ENCODE peak calls at places on chromosomes 7 and 10, in six cellular contexts. E is astrocyte, N is ovary, C is fibroblast of villous mesenchyme, W is lung, K is A549. A is an unnamed sample.

GRCh38 chr10:94403034-94403822 is 887 bp downstream of the TBC1D12 start:
- DNase-seq in N (peak), W (peak), C (peak), K (peak), E (peak), A (no peak)

GRCh38 chr7:129843982-129844840 is 108.5 kb downstream of the UBE2H start:
- DNase-seq in C (peak), E (no peak), W (no peak), K (no peak), N (no peak), A (no peak)

GRCh38 chr10:75600833-75601232 is 169.4 kb downstream of the LRMDA start:
- DNase-seq in W (no peak), K (no peak), E (no peak), N (no peak), C (no peak), A (no peak)

GRCh38 chr10:28681345-28681763 is 4.0 kb downstream of the BAMBI start:
- DNase-seq in N (no peak), W (no peak), K (no peak), E (peak), C (no peak), A (no peak)

GRCh38 chr7:47088329-47089067 is 493.4 kb downstream of the TNS3 start:
- DNase-seq in C (peak), W (peak), K (peak), N (peak), E (peak), A (peak)

GRCh38 chr10:89025453-89025852 is 34.9 kb downstream of the FAS start:
- DNase-seq in C (no peak), E (no peak), N (no peak), W (no peak), K (no peak), A (no peak)

GRCh38 chr7:51246258-51247245 is 70.1 kb downstream of the COBL start:
- DNase-seq in K (no peak), N (peak), C (no peak), W (no peak), E (no peak), A (no peak)

GRCh38 chr7:100863406-100863950 is 3.7 kb upstream of the TRIP6 start:
- DNase-seq in C (no peak), N (no peak), K (no peak), E (peak), W (no peak), A (no peak)

GRCh38 chr7:132577206-132578049 is 1.2 kb upstream of the PLXNA4 start:
- DNase-seq in E (peak), W (peak), C (peak), N (peak), K (peak), A (peak)

GRCh38 chr7:121102619-121103018 is 114.1 kb downstream of the CPED1 start:
- DNase-seq in E (no peak), K (no peak), N (no peak), C (no peak), W (peak), A (no peak)

GRCh38 chr7:105766421-105767191 is 109.8 kb downstream of the ATXN7L1 start:
- DNase-seq in K (no peak), N (no peak), C (no peak), E (peak), W (no peak), A (no peak)

GRCh38 chr7:142463401-142463850 is 205.6 kb upstream of the PRSS58 start:
- DNase-seq in E (no peak), C (no peak), N (no peak), W (no peak), K (no peak), A (no peak)
- H3K4me3 ChIP-seq in E (no peak), C (no peak), N (no peak), W (no peak), K (no peak), A (no peak)

GRCh38 chr7:87948371-87948770 is 14.3 kb downstream of the ADAM22 start:
- DNase-seq in K (no peak), E (no peak), W (no peak), N (no peak), C (no peak), A (no peak)
- H3K4me3 ChIP-seq in K (no peak), E (no peak), W (no peak), N (no peak), C (no peak), A (no peak)

GRCh38 chr7:157650131-157650631 is 313.4 kb downstream of the DNAJB6 start:
- DNase-seq in W (no peak), N (no peak), K (no peak), E (no peak), C (no peak), A (no peak)
- H3K4me3 ChIP-seq in W (no peak), N (no peak), K (no peak), E (no peak), C (no peak), A (no peak)

GRCh38 chr7:97620495-97620894 is 111.4 kb upstream of the TAC1 start:
- DNase-seq in E (no peak), N (no peak), C (no peak), W (no peak), K (no peak), A (no peak)
- H3K4me3 ChIP-seq in E (no peak), N (no peak), C (no peak), W (no peak), K (no peak), A (no peak)

GRCh38 chr10:11609492-11610093 is 1.9 kb downstream of the USP6NL start:
- DNase-seq in E (no peak), C (no peak), N (no peak), K (no peak), W (no peak), A (no peak)

GRCh38 chr10:11610151-11610854 is 1.1 kb downstream of the USP6NL start:
- DNase-seq in C (no peak), E (no peak), K (no peak), W (no peak), N (no peak), A (no peak)

GRCh38 chr10:11612004-11613001 is 853 bp upstream of the USP6NL start:
- DNase-seq in K (no peak), E (no peak), C (peak), N (peak), W (no peak), A (no peak)

GRCh38 chr10:11610855-11611247 is 599 bp downstream of the USP6NL start:
- DNase-seq in W (peak), E (no peak), C (peak), N (peak), K (peak), A (peak)

DNA sequence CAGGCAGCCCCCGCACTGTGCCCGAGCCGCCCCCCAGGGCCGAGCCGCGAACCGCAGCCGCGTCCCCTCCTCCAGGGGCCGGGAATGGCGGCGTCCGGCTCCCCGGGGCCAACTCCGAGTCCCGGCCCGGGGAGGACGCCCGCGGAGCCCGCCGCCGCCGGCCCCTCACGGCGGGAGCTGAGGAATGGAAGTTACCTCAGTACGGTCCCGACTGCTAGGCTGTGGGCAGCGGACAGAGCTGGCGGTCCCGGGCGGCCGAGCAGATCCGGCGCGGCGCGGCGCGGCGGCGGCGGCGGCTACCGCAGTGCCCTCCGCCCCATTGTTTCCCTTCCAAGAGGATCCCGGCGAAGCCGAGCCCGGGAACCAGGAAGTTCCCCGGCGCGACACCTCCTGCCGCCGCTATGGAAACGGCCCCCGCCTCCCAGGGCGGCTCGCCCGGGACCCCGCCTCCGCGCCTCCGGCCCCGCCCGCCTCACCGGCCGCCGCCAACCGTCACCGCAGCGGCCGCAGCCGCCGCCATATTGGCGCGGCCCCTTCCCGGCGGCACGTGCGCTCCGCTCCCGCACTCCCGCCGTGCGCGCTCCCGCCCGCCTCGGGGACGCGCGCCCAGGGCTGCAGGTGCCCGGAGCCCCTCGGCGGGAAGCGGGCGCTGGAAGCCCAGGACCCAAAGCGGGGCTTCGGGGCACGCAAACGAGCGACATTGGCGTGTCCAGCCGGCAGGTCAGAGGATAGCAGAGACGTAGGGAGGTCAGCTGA is at the start of gene USP6NL:
- DNase-seq in W (peak), N (peak), K (peak), C (peak), E (peak), A (peak)
- H3K4me3 ChIP-seq in W (peak), N (peak), K (peak), C (peak), E (peak), A (peak)

DNA sequence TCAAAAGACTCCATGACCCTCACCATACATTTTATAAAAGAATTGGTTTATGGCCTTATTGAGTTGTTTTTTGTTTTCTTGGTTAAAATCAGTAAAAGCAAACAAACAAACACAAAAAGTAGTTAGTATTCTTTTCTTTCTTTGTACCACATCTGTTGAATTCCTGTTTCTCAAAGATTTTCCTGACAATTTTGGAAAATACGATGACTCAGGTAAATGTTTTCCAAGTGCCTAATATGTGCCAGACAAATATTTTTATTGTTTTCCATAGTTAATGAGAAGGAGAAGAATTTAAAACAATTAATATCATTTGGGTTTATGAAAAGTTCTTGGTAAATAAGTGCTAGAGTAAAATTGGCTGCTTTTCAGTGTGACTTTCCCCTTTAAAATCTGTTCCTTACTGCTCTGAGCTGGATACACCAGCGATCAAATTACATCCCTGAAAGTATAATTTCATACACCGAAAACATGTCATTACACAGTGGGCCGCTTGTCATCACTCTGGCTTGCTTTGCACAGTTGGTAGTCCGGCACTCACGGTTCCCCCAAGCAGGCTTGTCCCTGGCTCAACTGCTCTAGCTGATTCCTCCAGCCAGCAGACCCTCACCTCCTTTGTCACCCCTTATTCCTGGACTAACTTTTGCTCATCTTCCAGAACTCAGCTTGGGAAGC is 80.5 kb downstream of the TBXAS1 start:
- DNase-seq in W (no peak), E (no peak), C (peak), N (no peak), K (no peak), A (no peak)
- H3K4me3 ChIP-seq in W (no peak), E (no peak), C (no peak), N (no peak), K (no peak), A (no peak)

GRCh38 chr7:40763319-40764287 is 628.8 kb downstream of the SUGCT start:
- DNase-seq in W (no peak), N (no peak), C (peak), E (peak), K (no peak), A (no peak)
- H3K4me3 ChIP-seq in W (no peak), N (no peak), C (no peak), E (no peak), K (no peak), A (no peak)

GRCh38 chr10:6141296-6142151 is 52.7 kb downstream of the RBM17 start:
- DNase-seq in E (peak), C (peak), N (no peak), W (no peak), K (peak), A (no peak)
- H3K4me3 ChIP-seq in E (peak), C (peak), N (no peak), W (peak), K (peak), A (no peak)